ENCODE peak calls at places on chromosomes 11 and 22, in ten cellular contexts. X, G, Y, U, J, Z, R, Q, O and V are unnamed samples.

GRCh38 chr22:44181033-44181911 is 547 bp downstream of the PARVG start:
- DNase-seq in X (no peak), G (no peak), Y (no peak), U (peak; percentile 7), J (no peak), Z (peak; percentile 71), R (no peak), Q (peak; percentile 83), O (peak; percentile 56), V (no peak)

GRCh38 chr11:45180158-45180887 is 33.9 kb downstream of the PRDM11 start:
- DNase-seq in X (peak; percentile 67), G (peak; percentile 39), Y (peak; percentile 68), U (peak; percentile 42), J (peak; percentile 53), Z (peak; percentile 51), R (no peak), Q (no peak), O (peak; percentile 70), V (no peak)

GRCh38 chr22:44246615-44247326 is 66.0 kb downstream of the SHISAL1 start:
- DNase-seq in X (no peak), G (peak; percentile 13), Y (no peak), U (no peak), J (no peak), Z (no peak), R (no peak), Q (no peak), O (no peak), V (no peak)

GRCh38 chr22:49418341-49418894 is 409.3 kb downstream of the BRD1 start:
- DNase-seq in X (no peak), G (no peak), Y (no peak), U (no peak), J (no peak), Z (no peak), R (no peak), Q (no peak), O (no peak), V (no peak)

GRCh38 chr22:30457964-30458363 is 13.9 kb downstream of the SEC14L3 start:
- DNase-seq in X (peak; percentile 55), G (no peak), Y (no peak), U (no peak), J (no peak), Z (no peak), R (no peak), Q (no peak), O (no peak), V (no peak)

GRCh38 chr11:8206251-8207079 is 37.6 kb upstream of the RIC3 start:
- DNase-seq in X (no peak), G (peak; percentile 64), Y (no peak), U (peak; percentile 38), J (no peak), Z (no peak), R (no peak), Q (peak; percentile 95), O (no peak), V (peak; percentile 23)

GRCh38 chr11:62140302-62141110 is 16.7 kb downstream of the INCENP start:
- DNase-seq in X (no peak), G (no peak), Y (no peak), U (no peak), J (no peak), Z (no peak), R (no peak), Q (no peak), O (no peak), V (no peak)

GRCh38 chr11:67240575-67241389 is 25.5 kb upstream of the GRK2 start:
- DNase-seq in X (peak; percentile 81), G (peak; percentile 47), Y (peak; percentile 57), U (peak; percentile 88), J (peak; percentile 76), Z (peak; percentile 78), R (peak; percentile 51), Q (peak; percentile 78), O (peak; percentile 88), V (no peak)

GRCh38 chr11:20964985-20965384 is 295.6 kb downstream of the NELL1 start:
- DNase-seq in X (no peak), G (no peak), Y (no peak), U (no peak), J (no peak), Z (no peak), R (no peak), Q (no peak), O (no peak), V (no peak)

GRCh38 chr22:42271906-42272305 is 1.5 kb upstream of the TCF20 start:
- DNase-seq in X (no peak), G (no peak), Y (no peak), U (no peak), J (no peak), Z (no peak), R (no peak), Q (no peak), O (no peak), V (no peak)

GRCh38 chr22:34608716-34609115 is 457.2 kb upstream of the ISX start:
- DNase-seq in X (no peak), G (no peak), Y (no peak), U (no peak), J (no peak), Z (no peak), R (no peak), Q (no peak), O (no peak), V (no peak)

GRCh38 chr11:133934599-133935550 is 21.9 kb downstream of the IGSF9B start:
- DNase-seq in X (peak; percentile 16), G (no peak), Y (no peak), U (no peak), J (peak; percentile 91), Z (no peak), R (no peak), Q (no peak), O (peak; percentile 84), V (no peak)

GRCh38 chr11:18699269-18699596 is 654 bp downstream of the TMEM86A start:
- DNase-seq in X (peak; percentile 24), G (no peak), Y (no peak), U (no peak), J (no peak), Z (no peak), R (no peak), Q (no peak), O (no peak), V (no peak)

GRCh38 chr11:3153291-3153861 is 11.7 kb downstream of the OSBPL5 start:
- DNase-seq in X (peak; percentile 81), G (no peak), Y (peak; percentile 73), U (no peak), J (peak; percentile 65), Z (no peak), R (peak; percentile 41), Q (no peak), O (no peak), V (no peak)

GRCh38 chr22:43230983-43231723 is 44.2 kb upstream of the TTLL12 start:
- DNase-seq in X (peak; percentile 65), G (peak; percentile 33), Y (no peak), U (peak; percentile 55), J (peak; percentile 33), Z (peak; percentile 55), R (no peak), Q (peak; percentile 76), O (peak; percentile 71), V (peak; percentile 4)

GRCh38 chr11:111795333-111795985 is 29.3 kb upstream of the PPP2R1B start:
- DNase-seq in X (peak; percentile 90), G (no peak), Y (no peak), U (no peak), J (no peak), Z (no peak), R (no peak), Q (no peak), O (no peak), V (no peak)

GRCh38 chr22:47389201-47389600 is 626.8 kb downstream of the TBC1D22A start:
- DNase-seq in X (no peak), G (no peak), Y (no peak), U (no peak), J (no peak), Z (no peak), R (no peak), Q (no peak), O (no peak), V (no peak)

GRCh38 chr11:133227674-133228111 is 304.6 kb downstream of the OPCML start:
- DNase-seq in X (no peak), G (no peak), Y (no peak), U (no peak), J (no peak), Z (no peak), R (no peak), Q (no peak), O (no peak), V (no peak)

GRCh38 chr22:47565607-47566006 is 803.2 kb downstream of the TBC1D22A start:
- DNase-seq in X (no peak), G (no peak), Y (no peak), U (no peak), J (no peak), Z (no peak), R (no peak), Q (no peak), O (no peak), V (no peak)

GRCh38 chr22:37716708-37717107 is 19.9 kb downstream of the TRIOBP start:
- DNase-seq in X (peak; percentile 59), G (no peak), Y (no peak), U (no peak), J (peak; percentile 40), Z (no peak), R (no peak), Q (no peak), O (peak; percentile 32), V (no peak)

GRCh38 chr22:41847300-41847699 is 14.4 kb downstream of the SREBF2 start:
- DNase-seq in X (no peak), G (no peak), Y (no peak), U (no peak), J (no peak), Z (no peak), R (no peak), Q (no peak), O (no peak), V (no peak)

GRCh38 chr11:19715373-19715772 is 2.7 kb downstream of the NAV2 start:
- DNase-seq in X (peak; percentile 97), G (no peak), Y (no peak), U (peak; percentile 96), J (peak; percentile 95), Z (no peak), R (no peak), Q (no peak), O (no peak), V (peak; percentile 79)

GRCh38 chr11:105979997-105980703 is 41.9 kb downstream of the MSANTD4 start:
- DNase-seq in X (no peak), G (no peak), Y (no peak), U (no peak), J (no peak), Z (no peak), R (no peak), Q (no peak), O (no peak), V (no peak)

GRCh38 chr22:42918500-42918899 is 61.4 kb upstream of the ARFGAP3 start:
- DNase-seq in X (no peak), G (no peak), Y (no peak), U (no peak), J (no peak), Z (no peak), R (no peak), Q (no peak), O (no peak), V (no peak)

GRCh38 chr11:85167038-85167437 is 460.1 kb downstream of the DLG2 start:
- DNase-seq in X (no peak), G (no peak), Y (no peak), U (no peak), J (no peak), Z (no peak), R (no peak), Q (no peak), O (no peak), V (no peak)